ENCODE peak calls at places on chromosomes 13 and 19, in five cellular contexts. One of them, this sample, is unnamed.

GRCh38 chr19:54164369-54165068 is 5.0 kb upstream of the LENG1 start:
- DNase-seq in activated CD4-positive, alpha-beta T cell treated with anti-CD3 and anti-CD28 coated beads for 24 hours: no peak
- DNase-seq in Panc1: no peak
- DNase-seq in endothelial cell: peak; percentile 64
- DNase-seq in activated T-helper 1 cell treated with anti-CD3 and anti-CD28 coated beads, Interleukin-12 subunit alpha, Interleukin-12 subunit beta, Interleukin-2, Interleukin-4 antibody, amounts not matched to agents 30 ng/mL and 10 ng/mL and 1 ng/mL, durations not matched to agents 14 hours and 24 hours and 36 hours: peak; percentile 79
- DNase-seq in this sample: peak; percentile 95

GRCh38 chr19:51354742-51355148 is 11.4 kb downstream of the ETFB start:
- DNase-seq in activated CD4-positive, alpha-beta T cell treated with anti-CD3 and anti-CD28 coated beads for 24 hours: no peak
- DNase-seq in Panc1: no peak
- DNase-seq in endothelial cell: peak; percentile 46
- DNase-seq in activated T-helper 1 cell treated with anti-CD3 and anti-CD28 coated beads, Interleukin-12 subunit alpha, Interleukin-12 subunit beta, Interleukin-2, Interleukin-4 antibody, amounts not matched to agents 30 ng/mL and 10 ng/mL and 1 ng/mL, durations not matched to agents 14 hours and 24 hours and 36 hours: no peak
- DNase-seq in this sample: no peak

GRCh38 chr19:46753420-46754155 is 7.3 kb upstream of the STRN4 start:
- DNase-seq in activated CD4-positive, alpha-beta T cell treated with anti-CD3 and anti-CD28 coated beads for 24 hours: peak; percentile 42
- DNase-seq in Panc1: no peak
- DNase-seq in endothelial cell: peak; percentile 64
- DNase-seq in activated T-helper 1 cell treated with anti-CD3 and anti-CD28 coated beads, Interleukin-12 subunit alpha, Interleukin-12 subunit beta, Interleukin-2, Interleukin-4 antibody, amounts not matched to agents 30 ng/mL and 10 ng/mL and 1 ng/mL, durations not matched to agents 14 hours and 24 hours and 36 hours: peak; percentile 56
- DNase-seq in this sample: peak; percentile 78

GRCh38 chr13:82480415-82480814 is 1401.9 kb downstream of the SLITRK1 start:
- DNase-seq in activated CD4-positive, alpha-beta T cell treated with anti-CD3 and anti-CD28 coated beads for 24 hours: no peak
- DNase-seq in Panc1: no peak
- DNase-seq in endothelial cell: no peak
- DNase-seq in activated T-helper 1 cell treated with anti-CD3 and anti-CD28 coated beads, Interleukin-12 subunit alpha, Interleukin-12 subunit beta, Interleukin-2, Interleukin-4 antibody, amounts not matched to agents 30 ng/mL and 10 ng/mL and 1 ng/mL, durations not matched to agents 14 hours and 24 hours and 36 hours: no peak
- DNase-seq in this sample: no peak

GRCh38 chr13:95087746-95088305 is 213.4 kb downstream of the ABCC4 start:
- DNase-seq in activated CD4-positive, alpha-beta T cell treated with anti-CD3 and anti-CD28 coated beads for 24 hours: no peak
- DNase-seq in Panc1: no peak
- DNase-seq in endothelial cell: no peak
- DNase-seq in activated T-helper 1 cell treated with anti-CD3 and anti-CD28 coated beads, Interleukin-12 subunit alpha, Interleukin-12 subunit beta, Interleukin-2, Interleukin-4 antibody, amounts not matched to agents 30 ng/mL and 10 ng/mL and 1 ng/mL, durations not matched to agents 14 hours and 24 hours and 36 hours: no peak
- DNase-seq in this sample: no peak

GRCh38 chr19:29548483-29549085 is 22.8 kb downstream of the VSTM2B start:
- DNase-seq in activated CD4-positive, alpha-beta T cell treated with anti-CD3 and anti-CD28 coated beads for 24 hours: no peak
- DNase-seq in Panc1: no peak
- DNase-seq in endothelial cell: no peak
- DNase-seq in activated T-helper 1 cell treated with anti-CD3 and anti-CD28 coated beads, Interleukin-12 subunit alpha, Interleukin-12 subunit beta, Interleukin-2, Interleukin-4 antibody, amounts not matched to agents 30 ng/mL and 10 ng/mL and 1 ng/mL, durations not matched to agents 14 hours and 24 hours and 36 hours: no peak
- DNase-seq in this sample: no peak

GRCh38 chr19:13001502-13002388 is 6.5 kb downstream of the NFIX start:
- DNase-seq in activated CD4-positive, alpha-beta T cell treated with anti-CD3 and anti-CD28 coated beads for 24 hours: no peak
- DNase-seq in Panc1: no peak
- DNase-seq in endothelial cell: no peak
- DNase-seq in activated T-helper 1 cell treated with anti-CD3 and anti-CD28 coated beads, Interleukin-12 subunit alpha, Interleukin-12 subunit beta, Interleukin-2, Interleukin-4 antibody, amounts not matched to agents 30 ng/mL and 10 ng/mL and 1 ng/mL, durations not matched to agents 14 hours and 24 hours and 36 hours: no peak
- DNase-seq in this sample: peak; percentile 52

GRCh38 chr13:59643906-59644626 is 519.7 kb downstream of the DIAPH3 start:
- DNase-seq in activated CD4-positive, alpha-beta T cell treated with anti-CD3 and anti-CD28 coated beads for 24 hours: no peak
- DNase-seq in Panc1: no peak
- DNase-seq in endothelial cell: no peak
- DNase-seq in activated T-helper 1 cell treated with anti-CD3 and anti-CD28 coated beads, Interleukin-12 subunit alpha, Interleukin-12 subunit beta, Interleukin-2, Interleukin-4 antibody, amounts not matched to agents 30 ng/mL and 10 ng/mL and 1 ng/mL, durations not matched to agents 14 hours and 24 hours and 36 hours: no peak
- DNase-seq in this sample: no peak

GRCh38 chr13:43291289-43292055 is 268.1 kb downstream of the DNAJC15 start:
- DNase-seq in activated CD4-positive, alpha-beta T cell treated with anti-CD3 and anti-CD28 coated beads for 24 hours: no peak
- DNase-seq in Panc1: no peak
- DNase-seq in endothelial cell: no peak
- DNase-seq in activated T-helper 1 cell treated with anti-CD3 and anti-CD28 coated beads, Interleukin-12 subunit alpha, Interleukin-12 subunit beta, Interleukin-2, Interleukin-4 antibody, amounts not matched to agents 30 ng/mL and 10 ng/mL and 1 ng/mL, durations not matched to agents 14 hours and 24 hours and 36 hours: no peak
- DNase-seq in this sample: no peak

GRCh38 chr13:44211753-44212152 is 161.9 kb upstream of the SERP2 start:
- DNase-seq in activated CD4-positive, alpha-beta T cell treated with anti-CD3 and anti-CD28 coated beads for 24 hours: no peak
- DNase-seq in Panc1: no peak
- DNase-seq in endothelial cell: no peak
- DNase-seq in activated T-helper 1 cell treated with anti-CD3 and anti-CD28 coated beads, Interleukin-12 subunit alpha, Interleukin-12 subunit beta, Interleukin-2, Interleukin-4 antibody, amounts not matched to agents 30 ng/mL and 10 ng/mL and 1 ng/mL, durations not matched to agents 14 hours and 24 hours and 36 hours: no peak
- DNase-seq in this sample: no peak

GRCh38 chr13:49214917-49215376 is 5.2 kb upstream of the MLNR start:
- DNase-seq in activated CD4-positive, alpha-beta T cell treated with anti-CD3 and anti-CD28 coated beads for 24 hours: no peak
- DNase-seq in Panc1: no peak
- DNase-seq in endothelial cell: no peak
- DNase-seq in activated T-helper 1 cell treated with anti-CD3 and anti-CD28 coated beads, Interleukin-12 subunit alpha, Interleukin-12 subunit beta, Interleukin-2, Interleukin-4 antibody, amounts not matched to agents 30 ng/mL and 10 ng/mL and 1 ng/mL, durations not matched to agents 14 hours and 24 hours and 36 hours: peak; percentile 16
- DNase-seq in this sample: peak; percentile 45

GRCh38 chr19:41437944-41438574 is 1.7 kb downstream of the DMAC2 start:
- DNase-seq in activated CD4-positive, alpha-beta T cell treated with anti-CD3 and anti-CD28 coated beads for 24 hours: no peak
- DNase-seq in Panc1: no peak
- DNase-seq in endothelial cell: no peak
- DNase-seq in activated T-helper 1 cell treated with anti-CD3 and anti-CD28 coated beads, Interleukin-12 subunit alpha, Interleukin-12 subunit beta, Interleukin-2, Interleukin-4 antibody, amounts not matched to agents 30 ng/mL and 10 ng/mL and 1 ng/mL, durations not matched to agents 14 hours and 24 hours and 36 hours: no peak
- DNase-seq in this sample: no peak

GRCh38 chr13:114067886-114068722 is 64.3 kb downstream of the RASA3 start:
- DNase-seq in activated CD4-positive, alpha-beta T cell treated with anti-CD3 and anti-CD28 coated beads for 24 hours: no peak
- DNase-seq in Panc1: no peak
- DNase-seq in endothelial cell: no peak
- DNase-seq in activated T-helper 1 cell treated with anti-CD3 and anti-CD28 coated beads, Interleukin-12 subunit alpha, Interleukin-12 subunit beta, Interleukin-2, Interleukin-4 antibody, amounts not matched to agents 30 ng/mL and 10 ng/mL and 1 ng/mL, durations not matched to agents 14 hours and 24 hours and 36 hours: no peak
- DNase-seq in this sample: peak; percentile 72

GRCh38 chr19:6536138-6536671 is 5.4 kb downstream of the TNFSF9 start:
- DNase-seq in activated CD4-positive, alpha-beta T cell treated with anti-CD3 and anti-CD28 coated beads for 24 hours: peak; percentile 41
- DNase-seq in Panc1: no peak
- DNase-seq in endothelial cell: no peak
- DNase-seq in activated T-helper 1 cell treated with anti-CD3 and anti-CD28 coated beads, Interleukin-12 subunit alpha, Interleukin-12 subunit beta, Interleukin-2, Interleukin-4 antibody, amounts not matched to agents 30 ng/mL and 10 ng/mL and 1 ng/mL, durations not matched to agents 14 hours and 24 hours and 36 hours: peak; percentile 83
- DNase-seq in this sample: peak; percentile 74

GRCh38 chr19:6213696-6214585 is 65.8 kb downstream of the MLLT1 start:
- DNase-seq in activated CD4-positive, alpha-beta T cell treated with anti-CD3 and anti-CD28 coated beads for 24 hours: no peak
- DNase-seq in Panc1: no peak
- DNase-seq in endothelial cell: no peak
- DNase-seq in activated T-helper 1 cell treated with anti-CD3 and anti-CD28 coated beads, Interleukin-12 subunit alpha, Interleukin-12 subunit beta, Interleukin-2, Interleukin-4 antibody, amounts not matched to agents 30 ng/mL and 10 ng/mL and 1 ng/mL, durations not matched to agents 14 hours and 24 hours and 36 hours: no peak
- DNase-seq in this sample: no peak

GRCh38 chr13:29137016-29137415 is 316.9 kb downstream of the MTUS2 start:
- DNase-seq in activated CD4-positive, alpha-beta T cell treated with anti-CD3 and anti-CD28 coated beads for 24 hours: no peak
- DNase-seq in Panc1: no peak
- DNase-seq in endothelial cell: no peak
- DNase-seq in activated T-helper 1 cell treated with anti-CD3 and anti-CD28 coated beads, Interleukin-12 subunit alpha, Interleukin-12 subunit beta, Interleukin-2, Interleukin-4 antibody, amounts not matched to agents 30 ng/mL and 10 ng/mL and 1 ng/mL, durations not matched to agents 14 hours and 24 hours and 36 hours: no peak
- DNase-seq in this sample: no peak